ENCODE peak calls at places on chromosomes 5 and 9, in ten cellular contexts. One of them, this sample, is unnamed.
A peak's percentile ranks its signal among the peaks of the same experiment; 100 is the strongest.

GRCh38 chr9:75087279-75087823 is 604 bp downstream of the NMRK1 start:
- DNase-seq in GM04503: no peak
- DNase-seq in globus pallidus: no peak
- DNase-seq in stimulated activated CD4-positive, alpha-beta T cell treated with anti-CD3 and anti-CD28 coated beads, Interleukin-15, amount 100 ng/mL, for 1 hour: no peak
- DNase-seq in stimulated activated CD8-positive, alpha-beta memory T cell treated with anti-CD3 and anti-CD28 coated beads, Interleukin-4, amount 100 ng/mL, for 4 hours: no peak
- DNase-seq in WERI-Rb-1: peak; percentile 68
- DNase-seq in T1000: no peak
- DNase-seq in Right ventricle myocardium superior: no peak
- DNase-seq in NCI-H1105: no peak
- DNase-seq in GM04504: no peak
- DNase-seq in this sample: no peak

GRCh38 chr5:153358315-153358976 is 132.0 kb upstream of the GRIA1 start:
- DNase-seq in GM04503: no peak
- DNase-seq in globus pallidus: no peak
- DNase-seq in stimulated activated CD4-positive, alpha-beta T cell treated with anti-CD3 and anti-CD28 coated beads, Interleukin-15, amount 100 ng/mL, for 1 hour: no peak
- DNase-seq in stimulated activated CD8-positive, alpha-beta memory T cell treated with anti-CD3 and anti-CD28 coated beads, Interleukin-4, amount 100 ng/mL, for 4 hours: no peak
- DNase-seq in WERI-Rb-1: no peak
- DNase-seq in T1000: no peak
- DNase-seq in Right ventricle myocardium superior: no peak
- DNase-seq in NCI-H1105: no peak
- DNase-seq in GM04504: no peak
- DNase-seq in this sample: no peak

GRCh38 chr5:141434006-141434405 is 3.7 kb downstream of the PCDHGA12 start:
- DNase-seq in GM04503: no peak
- DNase-seq in globus pallidus: no peak
- DNase-seq in stimulated activated CD4-positive, alpha-beta T cell treated with anti-CD3 and anti-CD28 coated beads, Interleukin-15, amount 100 ng/mL, for 1 hour: no peak
- DNase-seq in stimulated activated CD8-positive, alpha-beta memory T cell treated with anti-CD3 and anti-CD28 coated beads, Interleukin-4, amount 100 ng/mL, for 4 hours: no peak
- DNase-seq in WERI-Rb-1: no peak
- DNase-seq in T1000: no peak
- DNase-seq in Right ventricle myocardium superior: no peak
- DNase-seq in NCI-H1105: no peak
- DNase-seq in GM04504: no peak
- DNase-seq in this sample: no peak

GRCh38 chr9:108316066-108316465 is 539.7 kb downstream of the ACTL7B start:
- DNase-seq in GM04503: no peak
- DNase-seq in globus pallidus: no peak
- DNase-seq in stimulated activated CD4-positive, alpha-beta T cell treated with anti-CD3 and anti-CD28 coated beads, Interleukin-15, amount 100 ng/mL, for 1 hour: no peak
- DNase-seq in stimulated activated CD8-positive, alpha-beta memory T cell treated with anti-CD3 and anti-CD28 coated beads, Interleukin-4, amount 100 ng/mL, for 4 hours: no peak
- DNase-seq in WERI-Rb-1: no peak
- DNase-seq in T1000: no peak
- DNase-seq in Right ventricle myocardium superior: no peak
- DNase-seq in NCI-H1105: no peak
- DNase-seq in GM04504: no peak
- DNase-seq in this sample: no peak

GRCh38 chr5:72138943-72139467 is 31.7 kb downstream of the MAP1B start:
- DNase-seq in GM04503: peak; percentile 84
- DNase-seq in globus pallidus: no peak
- DNase-seq in stimulated activated CD4-positive, alpha-beta T cell treated with anti-CD3 and anti-CD28 coated beads, Interleukin-15, amount 100 ng/mL, for 1 hour: no peak
- DNase-seq in stimulated activated CD8-positive, alpha-beta memory T cell treated with anti-CD3 and anti-CD28 coated beads, Interleukin-4, amount 100 ng/mL, for 4 hours: no peak
- DNase-seq in WERI-Rb-1: no peak
- DNase-seq in T1000: peak; percentile 15
- DNase-seq in Right ventricle myocardium superior: no peak
- DNase-seq in NCI-H1105: no peak
- DNase-seq in GM04504: peak; percentile 79
- DNase-seq in this sample: no peak

GRCh38 chr9:109821711-109822110 is 41.7 kb downstream of the PALM2AKAP2 start:
- DNase-seq in GM04503: no peak
- DNase-seq in globus pallidus: no peak
- DNase-seq in stimulated activated CD4-positive, alpha-beta T cell treated with anti-CD3 and anti-CD28 coated beads, Interleukin-15, amount 100 ng/mL, for 1 hour: no peak
- DNase-seq in stimulated activated CD8-positive, alpha-beta memory T cell treated with anti-CD3 and anti-CD28 coated beads, Interleukin-4, amount 100 ng/mL, for 4 hours: no peak
- DNase-seq in WERI-Rb-1: no peak
- DNase-seq in T1000: no peak
- DNase-seq in Right ventricle myocardium superior: no peak
- DNase-seq in NCI-H1105: no peak
- DNase-seq in GM04504: no peak
- DNase-seq in this sample: no peak

GRCh38 chr9:35407846-35408245 is 82.1 kb upstream of the RUSC2 start:
- DNase-seq in GM04503: no peak
- DNase-seq in globus pallidus: peak; percentile 12
- DNase-seq in stimulated activated CD4-positive, alpha-beta T cell treated with anti-CD3 and anti-CD28 coated beads, Interleukin-15, amount 100 ng/mL, for 1 hour: no peak
- DNase-seq in stimulated activated CD8-positive, alpha-beta memory T cell treated with anti-CD3 and anti-CD28 coated beads, Interleukin-4, amount 100 ng/mL, for 4 hours: no peak
- DNase-seq in WERI-Rb-1: no peak
- DNase-seq in T1000: no peak
- DNase-seq in Right ventricle myocardium superior: no peak
- DNase-seq in NCI-H1105: no peak
- DNase-seq in GM04504: no peak
- DNase-seq in this sample: no peak

GRCh38 chr9:94623253-94623652 is 16.1 kb downstream of the FBP1 start:
- DNase-seq in GM04503: no peak
- DNase-seq in globus pallidus: no peak
- DNase-seq in stimulated activated CD4-positive, alpha-beta T cell treated with anti-CD3 and anti-CD28 coated beads, Interleukin-15, amount 100 ng/mL, for 1 hour: no peak
- DNase-seq in stimulated activated CD8-positive, alpha-beta memory T cell treated with anti-CD3 and anti-CD28 coated beads, Interleukin-4, amount 100 ng/mL, for 4 hours: no peak
- DNase-seq in WERI-Rb-1: peak; percentile 68
- DNase-seq in T1000: no peak
- DNase-seq in Right ventricle myocardium superior: peak; percentile 46
- DNase-seq in NCI-H1105: no peak
- DNase-seq in GM04504: no peak
- DNase-seq in this sample: no peak

GRCh38 chr5:157743163-157744054 is at the start of gene LSM11:
- DNase-seq in GM04503: no peak
- DNase-seq in globus pallidus: peak; percentile 76
- DNase-seq in stimulated activated CD4-positive, alpha-beta T cell treated with anti-CD3 and anti-CD28 coated beads, Interleukin-15, amount 100 ng/mL, for 1 hour: peak; percentile 86
- DNase-seq in stimulated activated CD8-positive, alpha-beta memory T cell treated with anti-CD3 and anti-CD28 coated beads, Interleukin-4, amount 100 ng/mL, for 4 hours: peak; percentile 81
- DNase-seq in WERI-Rb-1: peak; percentile 88
- DNase-seq in T1000: peak; percentile 84
- DNase-seq in Right ventricle myocardium superior: peak; percentile 94
- DNase-seq in NCI-H1105: peak; percentile 68
- DNase-seq in GM04504: peak; percentile 58
- DNase-seq in this sample: peak; percentile 70

GRCh38 chr5:174575043-174575442 is 149.3 kb upstream of the MSX2 start:
- DNase-seq in GM04503: no peak
- DNase-seq in globus pallidus: no peak
- DNase-seq in stimulated activated CD4-positive, alpha-beta T cell treated with anti-CD3 and anti-CD28 coated beads, Interleukin-15, amount 100 ng/mL, for 1 hour: no peak
- DNase-seq in stimulated activated CD8-positive, alpha-beta memory T cell treated with anti-CD3 and anti-CD28 coated beads, Interleukin-4, amount 100 ng/mL, for 4 hours: no peak
- DNase-seq in WERI-Rb-1: no peak
- DNase-seq in T1000: no peak
- DNase-seq in Right ventricle myocardium superior: no peak
- DNase-seq in NCI-H1105: no peak
- DNase-seq in GM04504: no peak
- DNase-seq in this sample: no peak

GRCh38 chr5:58629190-58630159 is 46.6 kb downstream of the RAB3C start:
- DNase-seq in GM04503: no peak
- DNase-seq in globus pallidus: no peak
- DNase-seq in stimulated activated CD4-positive, alpha-beta T cell treated with anti-CD3 and anti-CD28 coated beads, Interleukin-15, amount 100 ng/mL, for 1 hour: no peak
- DNase-seq in stimulated activated CD8-positive, alpha-beta memory T cell treated with anti-CD3 and anti-CD28 coated beads, Interleukin-4, amount 100 ng/mL, for 4 hours: no peak
- DNase-seq in WERI-Rb-1: no peak
- DNase-seq in T1000: no peak
- DNase-seq in Right ventricle myocardium superior: no peak
- DNase-seq in NCI-H1105: no peak
- DNase-seq in GM04504: no peak
- DNase-seq in this sample: no peak

GRCh38 chr9:16726718-16727451 is 143.6 kb downstream of the BNC2 start:
- DNase-seq in GM04503: peak; percentile 61
- DNase-seq in globus pallidus: peak; percentile 45
- DNase-seq in stimulated activated CD4-positive, alpha-beta T cell treated with anti-CD3 and anti-CD28 coated beads, Interleukin-15, amount 100 ng/mL, for 1 hour: no peak
- DNase-seq in stimulated activated CD8-positive, alpha-beta memory T cell treated with anti-CD3 and anti-CD28 coated beads, Interleukin-4, amount 100 ng/mL, for 4 hours: no peak
- DNase-seq in WERI-Rb-1: peak; percentile 64
- DNase-seq in T1000: peak; percentile 52
- DNase-seq in Right ventricle myocardium superior: peak; percentile 86
- DNase-seq in NCI-H1105: peak; percentile 78
- DNase-seq in GM04504: peak; percentile 66
- DNase-seq in this sample: peak; percentile 62

GRCh38 chr5:55226934-55227737 is at the start of gene MCIDAS:
- DNase-seq in GM04503: no peak
- DNase-seq in globus pallidus: no peak
- DNase-seq in stimulated activated CD4-positive, alpha-beta T cell treated with anti-CD3 and anti-CD28 coated beads, Interleukin-15, amount 100 ng/mL, for 1 hour: no peak
- DNase-seq in stimulated activated CD8-positive, alpha-beta memory T cell treated with anti-CD3 and anti-CD28 coated beads, Interleukin-4, amount 100 ng/mL, for 4 hours: no peak
- DNase-seq in WERI-Rb-1: peak; percentile 80
- DNase-seq in T1000: peak; percentile 43
- DNase-seq in Right ventricle myocardium superior: peak; percentile 50
- DNase-seq in NCI-H1105: peak; percentile 49
- DNase-seq in GM04504: no peak
- DNase-seq in this sample: peak; percentile 65

GRCh38 chr9:83066771-83067170 is 3.8 kb upstream of the RASEF start:
- DNase-seq in GM04503: peak; percentile 68
- DNase-seq in globus pallidus: no peak
- DNase-seq in stimulated activated CD4-positive, alpha-beta T cell treated with anti-CD3 and anti-CD28 coated beads, Interleukin-15, amount 100 ng/mL, for 1 hour: no peak
- DNase-seq in stimulated activated CD8-positive, alpha-beta memory T cell treated with anti-CD3 and anti-CD28 coated beads, Interleukin-4, amount 100 ng/mL, for 4 hours: no peak
- DNase-seq in WERI-Rb-1: no peak
- DNase-seq in T1000: no peak
- DNase-seq in Right ventricle myocardium superior: no peak
- DNase-seq in NCI-H1105: no peak
- DNase-seq in GM04504: peak; percentile 80
- DNase-seq in this sample: no peak

GRCh38 chr9:128735373-128735772 is 11.4 kb upstream of the ZDHHC12 start:
- DNase-seq in GM04503: no peak
- DNase-seq in globus pallidus: peak; percentile 35
- DNase-seq in stimulated activated CD4-positive, alpha-beta T cell treated with anti-CD3 and anti-CD28 coated beads, Interleukin-15, amount 100 ng/mL, for 1 hour: no peak
- DNase-seq in stimulated activated CD8-positive, alpha-beta memory T cell treated with anti-CD3 and anti-CD28 coated beads, Interleukin-4, amount 100 ng/mL, for 4 hours: no peak
- DNase-seq in WERI-Rb-1: no peak
- DNase-seq in T1000: no peak
- DNase-seq in Right ventricle myocardium superior: no peak
- DNase-seq in NCI-H1105: no peak
- DNase-seq in GM04504: no peak
- DNase-seq in this sample: peak; percentile 57

GRCh38 chr5:148924817-148925216 is 98.4 kb downstream of the ADRB2 start:
- DNase-seq in GM04503: no peak
- DNase-seq in globus pallidus: no peak
- DNase-seq in stimulated activated CD4-positive, alpha-beta T cell treated with anti-CD3 and anti-CD28 coated beads, Interleukin-15, amount 100 ng/mL, for 1 hour: no peak
- DNase-seq in stimulated activated CD8-positive, alpha-beta memory T cell treated with anti-CD3 and anti-CD28 coated beads, Interleukin-4, amount 100 ng/mL, for 4 hours: no peak
- DNase-seq in WERI-Rb-1: no peak
- DNase-seq in T1000: no peak
- DNase-seq in Right ventricle myocardium superior: no peak
- DNase-seq in NCI-H1105: no peak
- DNase-seq in GM04504: no peak
- DNase-seq in this sample: no peak

GRCh38 chr5:173242079-173242478 is 7.1 kb upstream of the NKX2-5 start:
- DNase-seq in GM04503: no peak
- DNase-seq in globus pallidus: no peak
- DNase-seq in stimulated activated CD4-positive, alpha-beta T cell treated with anti-CD3 and anti-CD28 coated beads, Interleukin-15, amount 100 ng/mL, for 1 hour: no peak
- DNase-seq in stimulated activated CD8-positive, alpha-beta memory T cell treated with anti-CD3 and anti-CD28 coated beads, Interleukin-4, amount 100 ng/mL, for 4 hours: no peak
- DNase-seq in WERI-Rb-1: no peak
- DNase-seq in T1000: no peak
- DNase-seq in Right ventricle myocardium superior: no peak
- DNase-seq in NCI-H1105: no peak
- DNase-seq in GM04504: no peak
- DNase-seq in this sample: no peak

GRCh38 chr5:133460172-133460758 is 152.1 kb downstream of the FSTL4 start:
- DNase-seq in GM04503: no peak
- DNase-seq in globus pallidus: no peak
- DNase-seq in stimulated activated CD4-positive, alpha-beta T cell treated with anti-CD3 and anti-CD28 coated beads, Interleukin-15, amount 100 ng/mL, for 1 hour: no peak
- DNase-seq in stimulated activated CD8-positive, alpha-beta memory T cell treated with anti-CD3 and anti-CD28 coated beads, Interleukin-4, amount 100 ng/mL, for 4 hours: no peak
- DNase-seq in WERI-Rb-1: peak; percentile 65
- DNase-seq in T1000: no peak
- DNase-seq in Right ventricle myocardium superior: no peak
- DNase-seq in NCI-H1105: no peak
- DNase-seq in GM04504: no peak
- DNase-seq in this sample: peak; percentile 29

This sample was measured in COR-L47.